ENCODE peak calls at places on chromosomes 5 and 9, in six cellular contexts. C, M, W, F, S and U are unnamed samples.

GRCh38 chr5:172007795-172008465 is 1.5 kb upstream of the FBXW11 start:
- DNase-seq in C (no peak), M (no peak), W (no peak), F (no peak), S (no peak), U (no peak)

GRCh38 chr5:158814521-158814920 is 285.2 kb downstream of the EBF1 start:
- DNase-seq in C (no peak), M (no peak), W (no peak), F (no peak), S (no peak), U (no peak)

GRCh38 chr5:90802695-90803317 is 244.2 kb downstream of the ADGRV1 start:
- DNase-seq in C (peak; percentile 53), M (no peak), W (peak; percentile 44), F (peak; percentile 45), S (no peak), U (no peak)

GRCh38 chr5:132054697-132055440 is 5.6 kb upstream of the IL3 start:
- DNase-seq in C (no peak), M (no peak), W (no peak), F (peak; percentile 21), S (no peak), U (no peak)

GRCh38 chr9:114156658-114157421 is 1.5 kb downstream of the COL27A1 start:
- DNase-seq in C (no peak), M (no peak), W (peak; percentile 60), F (no peak), S (peak; percentile 74), U (no peak)

GRCh38 chr5:26572486-26572885 is 465.9 kb downstream of the CDH9 start:
- DNase-seq in C (no peak), M (no peak), W (no peak), F (no peak), S (no peak), U (no peak)

GRCh38 chr9:132160802-132161742 is 786 bp upstream of the NTNG2 start:
- DNase-seq in C (no peak), M (peak; percentile 48), W (peak; percentile 60), F (peak; percentile 70), S (no peak), U (peak; percentile 30)

GRCh38 chr9:69193685-69194032 is 19.6 kb downstream of the TJP2 start:
- DNase-seq in C (no peak), M (no peak), W (no peak), F (no peak), S (no peak), U (no peak)

GRCh38 chr5:172178301-172179031 is 9.6 kb downstream of the STK10 start:
- DNase-seq in C (no peak), M (no peak), W (no peak), F (no peak), S (no peak), U (no peak)

GRCh38 chr9:8356406-8356805 is 556.8 kb upstream of the DMAC1 start:
- DNase-seq in C (no peak), M (no peak), W (no peak), F (no peak), S (no peak), U (no peak)

GRCh38 chr9:73155389-73155788 is 3.7 kb downstream of the ANXA1 start:
- DNase-seq in C (no peak), M (no peak), W (no peak), F (no peak), S (no peak), U (no peak)

GRCh38 chr9:89508951-89509607 is 11.2 kb upstream of the SEMA4D start:
- DNase-seq in C (no peak), M (no peak), W (no peak), F (no peak), S (no peak), U (no peak)

GRCh38 chr5:53027913-53028312 is 38.8 kb downstream of the ITGA2 start:
- DNase-seq in C (no peak), M (no peak), W (peak; percentile 91), F (no peak), S (peak; percentile 62), U (no peak)

GRCh38 chr5:95619518-95620029 is 313 bp upstream of the GPR150 start:
- DNase-seq in C (no peak), M (no peak), W (no peak), F (no peak), S (no peak), U (no peak)

GRCh38 chr9:123453904-123454321 is 97.9 kb downstream of the CRB2 start:
- DNase-seq in C (no peak), M (no peak), W (no peak), F (no peak), S (peak; percentile 83), U (no peak)

GRCh38 chr5:101425345-101425744 is 522.3 kb upstream of the ST8SIA4 start:
- DNase-seq in C (no peak), M (no peak), W (peak; percentile 32), F (no peak), S (no peak), U (no peak)

GRCh38 chr5:102855684-102856373 is 100.7 kb downstream of the PAM start:
- DNase-seq in C (no peak), M (no peak), W (no peak), F (no peak), S (no peak), U (no peak)

GRCh38 chr5:178866946-178867345 is 7.2 kb downstream of the ZNF354B start:
- DNase-seq in C (no peak), M (no peak), W (no peak), F (no peak), S (no peak), U (no peak)

GRCh38 chr5:96083361-96083881 is 121.8 kb upstream of the ELL2 start:
- DNase-seq in C (no peak), M (no peak), W (no peak), F (no peak), S (no peak), U (no peak)

GRCh38 chr5:932628-933250 is 40.1 kb downstream of the TRIP13 start:
- DNase-seq in C (no peak), M (no peak), W (no peak), F (no peak), S (no peak), U (no peak)

GRCh38 chr9:125961037-125961436 is 213.9 kb downstream of the PBX3 start:
- DNase-seq in C (no peak), M (no peak), W (no peak), F (peak; percentile 9), S (no peak), U (no peak)

GRCh38 chr9:90523953-90524352 is 118.7 kb downstream of the DIRAS2 start:
- DNase-seq in C (no peak), M (no peak), W (no peak), F (no peak), S (no peak), U (no peak)

GRCh38 chr9:115301581-115301980 is 183.6 kb upstream of the TNC start:
- DNase-seq in C (no peak), M (no peak), W (no peak), F (no peak), S (no peak), U (no peak)

GRCh38 chr5:32352685-32353084 is 39.9 kb upstream of the MTMR12 start:
- DNase-seq in C (no peak), M (no peak), W (no peak), F (no peak), S (no peak), U (no peak)

GRCh38 chr9:77011973-77012817 is 7.3 kb upstream of the FOXB2 start:
- DNase-seq in C (no peak), M (no peak), W (no peak), F (peak; percentile 78), S (peak; percentile 72), U (peak; percentile 35)

GRCh38 chr5:4905674-4906528 is 234.2 kb upstream of the ADAMTS16 start:
- DNase-seq in C (no peak), M (no peak), W (no peak), F (no peak), S (peak; percentile 84), U (no peak)

GRCh38 chr9:114153761-114154596 is 1.4 kb upstream of the COL27A1 start:
- DNase-seq in C (peak; percentile 78), M (no peak), W (no peak), F (no peak), S (no peak), U (no peak)

GRCh38 chr5:119537704-119538103 is 85.4 kb downstream of the HSD17B4 start:
- DNase-seq in C (no peak), M (no peak), W (peak; percentile 19), F (peak; percentile 34), S (no peak), U (no peak)

GRCh38 chr5:149079883-149080282 is 17.0 kb upstream of the SH3TC2 start:
- DNase-seq in C (no peak), M (no peak), W (no peak), F (no peak), S (no peak), U (no peak)

GRCh38 chr5:77881528-77881927 is 105.4 kb upstream of the TBCA start:
- DNase-seq in C (no peak), M (no peak), W (no peak), F (no peak), S (no peak), U (no peak)

GRCh38 chr9:83047839-83048775 is 14.8 kb downstream of the RASEF start:
- DNase-seq in C (no peak), M (no peak), W (peak; percentile 78), F (no peak), S (no peak), U (no peak)